ENCODE peak calls at places on chromosomes 7 and 10, in seven cellular contexts. D is GM12878, G is body of pancreas, E is transverse colon, S is A549, J is lower leg skin, N is H54. B is an unnamed sample.

GRCh38 chr7:68629-69028 is 123.7 kb upstream of the FAM20C start:
- DNase-seq in D (no peak), J (no peak), E (no peak), N (no peak), G (peak), S (no peak), B (peak)

GRCh38 chr10:52818019-52818418 is 45.4 kb upstream of the MBL2 start:
- DNase-seq in E (no peak), G (no peak), D (peak), S (no peak), J (no peak), N (peak), B (no peak)

GRCh38 chr10:117134084-117135025 is 3.7 kb downstream of the VAX1 start:
- DNase-seq in G (no peak), S (no peak), D (no peak), J (no peak), E (no peak), N (no peak), B (no peak)

GRCh38 chr10:13120786-13121499 is 21.0 kb downstream of the OPTN start:
- DNase-seq in S (no peak), J (no peak), D (no peak), E (no peak), G (no peak), N (no peak), B (no peak)

GRCh38 chr10:8369666-8370065 is 315.2 kb downstream of the GATA3 start:
- DNase-seq in J (no peak), N (no peak), S (no peak), E (no peak), G (no peak), D (peak), B (no peak)

GRCh38 chr7:37065779-37066271 is 341.5 kb upstream of the AOAH start:
- DNase-seq in G (no peak), N (no peak), D (peak), J (no peak), E (no peak), S (no peak), B (no peak)

GRCh38 chr7:97697396-97697795 is 34.5 kb upstream of the TAC1 start:
- DNase-seq in E (no peak), J (no peak), S (no peak), G (no peak), D (no peak), N (no peak), B (no peak)

GRCh38 chr7:129959480-129960332 is 6.9 kb upstream of the UBE2H start:
- DNase-seq in D (no peak), N (no peak), S (no peak), E (no peak), G (no peak), J (no peak), B (peak)

GRCh38 chr7:102292813-102293798 is 6.4 kb downstream of the SH2B2 start:
- DNase-seq in D (no peak), N (no peak), G (no peak), S (no peak), J (no peak), E (no peak), B (no peak)

GRCh38 chr7:155164316-155164715 is 94.2 kb downstream of the HTR5A start:
- DNase-seq in J (no peak), N (no peak), E (no peak), G (no peak), D (no peak), S (no peak), B (no peak)

GRCh38 chr10:78458983-78459638 is 425.4 kb downstream of the RPS24 start:
- DNase-seq in G (peak), D (no peak), N (peak), J (no peak), S (peak), E (no peak), B (no peak)

GRCh38 chr10:68564712-68565111 is 4.6 kb downstream of the TET1 start:
- DNase-seq in D (no peak), N (no peak), J (no peak), E (no peak), S (no peak), G (no peak), B (no peak)

GRCh38 chr7:4882169-4882741 is 1.3 kb downstream of the RADIL start:
- DNase-seq in J (peak), G (peak), E (peak), S (no peak), N (no peak), D (no peak), B (peak)

GRCh38 chr10:103072276-103072675 is 120.8 kb downstream of the NT5C2 start:
- DNase-seq in E (no peak), G (no peak), S (no peak), D (no peak), N (no peak), J (no peak), B (no peak)

GRCh38 chr7:154862153-154862791 is 140.7 kb downstream of the PAXIP1 start:
- DNase-seq in D (no peak), N (no peak), J (no peak), G (no peak), S (no peak), E (no peak), B (peak)

GRCh38 chr10:62047960-62048383 is 146.5 kb downstream of the ARID5B start:
- DNase-seq in G (no peak), J (no peak), E (peak), S (no peak), N (no peak), D (no peak), B (peak)

GRCh38 chr10:82925547-82925946 is 1050.6 kb downstream of the NRG3 start:
- DNase-seq in D (no peak), J (no peak), S (no peak), E (no peak), N (no peak), G (no peak), B (no peak)

GRCh38 chr10:70320751-70321150 is 36.9 kb upstream of the NPFFR1 start:
- DNase-seq in S (no peak), N (no peak), E (no peak), D (no peak), G (no peak), J (no peak), B (no peak)

GRCh38 chr7:31896929-31897328 is 173.3 kb downstream of the PDE1C start:
- DNase-seq in J (no peak), G (no peak), S (no peak), N (no peak), E (no peak), D (no peak), B (no peak)

GRCh38 chr10:34171957-34172527 is 643.1 kb downstream of the PARD3 start:
- DNase-seq in J (no peak), N (no peak), E (no peak), G (no peak), S (no peak), D (no peak), B (no peak)

GRCh38 chr10:28396317-28396716 is 93.5 kb upstream of the MPP7 start:
- DNase-seq in J (no peak), N (no peak), S (no peak), D (no peak), G (no peak), E (no peak), B (no peak)

GRCh38 chr7:147571436-147572180 is 1019.0 kb upstream of the C7orf33 start:
- DNase-seq in S (no peak), E (no peak), N (no peak), J (no peak), G (no peak), D (no peak), B (no peak)

GRCh38 chr7:142842251-142842766 is 12.6 kb upstream of the EPHB6 start:
- DNase-seq in N (no peak), G (no peak), E (no peak), D (no peak), S (no peak), J (no peak), B (no peak)

GRCh38 chr7:111788426-111788825 is 226.1 kb upstream of the IMMP2L start:
- DNase-seq in E (no peak), N (no peak), G (no peak), D (no peak), J (no peak), S (no peak), B (no peak)

GRCh38 chr10:20897146-20897834 is at the start of gene NEBL:
- DNase-seq in J (no peak), E (no peak), D (no peak), S (no peak), G (no peak), N (no peak), B (no peak)

GRCh38 chr7:87877641-87878040 is 1.3 kb downstream of the DBF4 start:
- DNase-seq in G (no peak), N (no peak), D (no peak), E (no peak), J (no peak), S (no peak), B (no peak)

GRCh38 chr10:30433779-30434272 is at the start of gene MAP3K8:
- DNase-seq in S (peak), E (peak), D (peak), J (peak), G (peak), N (peak), B (peak)
- TF ChIP-seq POLR2A in S (peak), E (peak), D (peak), J (no peak), G (peak), N (peak), B (peak)

GRCh38 chr7:82665966-82666507 is 222.5 kb upstream of the CACNA2D1 start:
- DNase-seq in J (no peak), G (no peak), S (no peak), D (no peak), E (no peak), N (no peak), B (no peak)
- TF ChIP-seq POLR2A in J (no peak), G (no peak), S (no peak), D (no peak), E (no peak), N (no peak), B (no peak)

DNA sequence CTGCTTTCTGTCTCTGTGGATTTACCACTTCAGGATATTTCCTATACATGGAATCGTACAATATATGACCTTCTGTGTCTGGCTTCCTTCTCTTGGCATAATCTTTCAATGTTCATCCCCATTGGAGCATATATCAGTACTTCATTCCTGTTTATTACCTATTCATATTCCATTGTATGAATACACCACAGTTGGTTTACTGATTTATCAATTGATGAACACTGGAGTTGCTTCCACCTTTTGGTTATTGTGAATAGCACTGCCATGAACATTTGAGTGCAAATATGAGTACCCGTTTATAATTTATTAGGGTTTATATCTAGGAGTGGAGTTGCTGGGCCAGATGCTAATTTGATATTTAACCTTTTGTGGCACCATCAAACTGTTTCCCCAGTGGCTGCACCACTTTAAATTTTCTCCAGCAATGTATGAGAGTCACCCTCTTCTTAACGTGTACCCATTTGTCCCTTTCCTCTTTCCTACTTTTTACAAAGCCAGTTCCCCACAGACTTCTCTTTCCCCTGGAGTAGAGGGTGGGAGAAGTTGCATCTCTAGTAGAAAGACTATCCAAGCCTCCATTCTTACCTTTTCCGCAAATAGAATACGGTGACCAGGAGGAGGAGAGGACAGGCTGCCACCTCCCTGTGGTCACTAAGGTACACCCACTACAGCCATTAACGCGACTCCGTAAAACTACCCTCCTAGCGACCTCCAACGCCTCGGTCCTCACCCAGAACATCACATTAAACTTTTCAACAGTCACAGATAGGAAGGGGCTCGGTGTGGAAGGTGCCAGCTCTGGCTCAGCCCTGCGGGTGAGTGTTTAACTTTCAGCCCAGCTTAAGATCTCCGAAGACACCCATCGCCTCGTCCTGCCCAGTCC is 25.6 kb downstream of the SCD start:
- DNase-seq in N (no peak), D (no peak), S (no peak), G (no peak), E (no peak), J (no peak), B (no peak)
- TF ChIP-seq POLR2A in N (peak), D (no peak), S (peak), G (peak), E (no peak), J (no peak), B (no peak)

GRCh38 chr7:106660862-106661720 is at the start of gene CCDC71L:
- DNase-seq in E (peak), D (peak), J (peak), N (peak), S (peak), G (peak), B (peak)
- TF ChIP-seq POLR2A in E (peak), D (peak), J (no peak), N (peak), S (peak), G (peak), B (peak)

GRCh38 chr10:87838650-87839049 is 20.6 kb upstream of the ATAD1 start:
- DNase-seq in J (no peak), E (no peak), D (no peak), G (no peak), N (no peak), S (no peak), B (no peak)
- TF ChIP-seq POLR2A in J (no peak), E (no peak), D (no peak), G (no peak), N (no peak), S (no peak), B (no peak)

GRCh38 chr10:97499561-97500296 is 1.0 kb downstream of the UBTD1 start:
- DNase-seq in J (peak), G (peak), E (peak), N (peak), D (no peak), S (peak), B (peak)

GRCh38 chr10:97497572-97498075 is 598 bp downstream of the MMS19 start:
- DNase-seq in S (peak), G (peak), E (peak), D (peak), J (peak), N (peak), B (peak)

GRCh38 chr10:97500297-97500575 is 1.5 kb downstream of the UBTD1 start:
- DNase-seq in N (no peak), D (no peak), E (no peak), S (no peak), G (no peak), J (no peak), B (no peak)

GRCh38 chr10:97498076-97498840 is at the start of gene MMS19:
- DNase-seq in N (peak), G (peak), J (peak), S (peak), E (peak), D (peak), B (peak)

GRCh38 chr10:97498841-97499560 is at the start of gene UBTD1:
- DNase-seq in G (peak), J (peak), N (peak), D (no peak), S (peak), E (peak), B (peak)
- TF ChIP-seq POLR2A in G (peak), J (no peak), N (peak), D (no peak), S (peak), E (no peak), B (no peak)

DNA sequence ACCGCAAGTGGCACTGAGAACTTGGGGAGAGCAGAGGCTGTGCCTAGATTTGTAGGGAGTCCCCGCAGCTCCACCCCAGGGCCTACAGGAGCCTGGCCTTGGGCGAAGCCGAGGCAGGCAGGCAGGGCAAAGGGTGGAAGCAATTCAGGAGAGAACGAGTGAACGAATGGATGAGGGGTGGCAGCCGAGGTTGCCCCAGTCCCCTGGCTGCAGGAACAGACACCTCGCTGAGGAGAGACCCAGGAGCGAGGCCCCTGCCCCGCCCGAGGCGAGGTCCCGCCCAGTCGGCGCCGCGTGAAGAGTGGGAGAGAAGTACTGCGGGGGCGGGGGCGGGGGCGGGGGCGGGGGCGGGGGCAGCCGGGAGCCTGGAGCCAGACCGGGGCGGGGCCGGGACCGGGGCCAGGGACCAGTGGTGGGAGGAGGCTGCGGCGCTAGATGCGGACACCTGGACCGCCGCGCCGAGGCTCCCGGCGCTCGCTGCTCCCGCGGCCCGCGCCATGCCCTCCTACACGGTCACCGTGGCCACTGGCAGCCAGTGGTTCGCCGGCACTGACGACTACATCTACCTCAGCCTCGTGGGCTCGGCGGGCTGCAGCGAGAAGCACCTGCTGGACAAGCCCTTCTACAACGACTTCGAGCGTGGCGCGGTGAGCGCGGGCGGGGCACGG is at the start of gene ALOX5:
- DNase-seq in S (peak), E (peak), J (no peak), N (no peak), D (no peak), G (peak), B (no peak)
- TF ChIP-seq POLR2A in S (no peak), E (no peak), J (no peak), N (no peak), D (peak), G (peak), B (no peak)

DNA sequence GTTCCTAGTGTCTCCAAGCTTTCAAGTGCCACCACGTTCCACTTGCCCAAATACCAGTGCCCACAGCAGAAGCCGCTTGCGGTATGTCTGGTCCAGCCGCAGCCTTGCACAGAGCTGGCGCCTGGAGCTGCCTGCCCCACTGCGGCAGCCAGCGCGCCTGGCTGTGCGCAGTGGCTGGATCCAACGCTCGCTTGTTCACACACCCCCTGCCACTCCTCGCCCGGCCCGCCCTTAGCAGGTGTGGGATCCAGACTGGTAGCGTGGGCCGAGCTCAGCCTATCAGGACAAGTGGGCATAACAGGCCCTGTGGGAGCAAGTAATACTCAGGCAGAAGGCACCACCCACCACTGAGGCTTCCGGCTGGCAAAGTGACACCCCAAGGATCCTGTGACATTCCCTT is 294.4 kb downstream of the GRM8 start:
- DNase-seq in J (no peak), G (no peak), D (no peak), S (no peak), E (no peak), N (no peak), B (no peak)
- TF ChIP-seq POLR2A in J (no peak), G (no peak), D (no peak), S (no peak), E (no peak), N (no peak), B (no peak)

B was measured in sigmoid colon.